ENCODE peak calls at places on chromosomes 7 and 10, in five cellular contexts. One of them, this sample, is unnamed.

GRCh38 chr7:157691521-157692155 is 354.8 kb downstream of the DNAJB6 start:
- DNase-seq in right atrium auricular region: no peak
- DNase-seq in CD8-positive, alpha-beta T cell: no peak
- DNase-seq in ACHN: no peak
- DNase-seq in GOT3: no peak
- DNase-seq in this sample: no peak

GRCh38 chr10:110176626-110177025 is 30.8 kb upstream of the MXI1 start:
- DNase-seq in right atrium auricular region: no peak
- DNase-seq in ACHN: peak
- DNase-seq in CD8-positive, alpha-beta T cell: no peak
- DNase-seq in GOT3: no peak
- DNase-seq in this sample: no peak

GRCh38 chr10:118568327-118568848 is 27.1 kb downstream of the PRLHR start:
- DNase-seq in right atrium auricular region: peak
- DNase-seq in GOT3: no peak
- DNase-seq in CD8-positive, alpha-beta T cell: peak
- DNase-seq in ACHN: peak
- DNase-seq in this sample: peak

GRCh38 chr7:101538596-101539459 is 90.3 kb downstream of the MYL10 start:
- DNase-seq in GOT3: no peak
- DNase-seq in ACHN: peak
- DNase-seq in CD8-positive, alpha-beta T cell: peak
- DNase-seq in right atrium auricular region: no peak
- DNase-seq in this sample: peak

GRCh38 chr7:25311346-25311745 is 83.1 kb upstream of the NPVF start:
- DNase-seq in GOT3: no peak
- DNase-seq in ACHN: no peak
- DNase-seq in CD8-positive, alpha-beta T cell: no peak
- DNase-seq in right atrium auricular region: no peak
- DNase-seq in this sample: no peak

GRCh38 chr10:77393821-77394501 is 243.6 kb downstream of the KCNMA1 start:
- DNase-seq in ACHN: no peak
- DNase-seq in right atrium auricular region: no peak
- DNase-seq in CD8-positive, alpha-beta T cell: no peak
- DNase-seq in GOT3: no peak
- DNase-seq in this sample: no peak

GRCh38 chr7:16708980-16709379 is 44.6 kb upstream of the TSPAN13 start:
- DNase-seq in right atrium auricular region: no peak
- DNase-seq in GOT3: no peak
- DNase-seq in ACHN: peak
- DNase-seq in CD8-positive, alpha-beta T cell: no peak
- DNase-seq in this sample: no peak

GRCh38 chr10:13743101-13743693 is 156.4 kb downstream of the PRPF18 start:
- DNase-seq in right atrium auricular region: no peak
- DNase-seq in CD8-positive, alpha-beta T cell: no peak
- DNase-seq in ACHN: no peak
- DNase-seq in GOT3: no peak
- DNase-seq in this sample: no peak

GRCh38 chr7:2729893-2730716 is 42.1 kb downstream of the AMZ1 start:
- DNase-seq in ACHN: no peak
- DNase-seq in CD8-positive, alpha-beta T cell: no peak
- DNase-seq in right atrium auricular region: no peak
- DNase-seq in GOT3: no peak
- DNase-seq in this sample: peak

GRCh38 chr7:142954680-142955268 is 7.4 kb downstream of the KEL start:
- DNase-seq in GOT3: no peak
- DNase-seq in ACHN: no peak
- DNase-seq in right atrium auricular region: no peak
- DNase-seq in CD8-positive, alpha-beta T cell: no peak
- DNase-seq in this sample: no peak

GRCh38 chr7:18038391-18038790 is 10.7 kb upstream of the PRPS1L1 start:
- DNase-seq in ACHN: no peak
- DNase-seq in GOT3: no peak
- DNase-seq in CD8-positive, alpha-beta T cell: no peak
- DNase-seq in right atrium auricular region: no peak
- DNase-seq in this sample: no peak

GRCh38 chr7:69246758-69247157 is 351.5 kb upstream of the AUTS2 start:
- DNase-seq in GOT3: no peak
- DNase-seq in ACHN: no peak
- DNase-seq in right atrium auricular region: peak
- DNase-seq in CD8-positive, alpha-beta T cell: no peak
- DNase-seq in this sample: peak

GRCh38 chr10:102461187-102462054 is 10.1 kb upstream of the C10orf95 start:
- DNase-seq in right atrium auricular region: peak
- DNase-seq in CD8-positive, alpha-beta T cell: peak
- DNase-seq in GOT3: peak
- DNase-seq in ACHN: peak
- DNase-seq in this sample: peak

GRCh38 chr7:75716992-75717626 is 21.6 kb downstream of the HIP1 start:
- DNase-seq in CD8-positive, alpha-beta T cell: no peak
- DNase-seq in GOT3: no peak
- DNase-seq in ACHN: peak
- DNase-seq in right atrium auricular region: no peak
- DNase-seq in this sample: no peak

GRCh38 chr10:125001313-125002043 is 59.6 kb downstream of the ZRANB1 start:
- DNase-seq in ACHN: no peak
- DNase-seq in GOT3: no peak
- DNase-seq in right atrium auricular region: peak
- DNase-seq in CD8-positive, alpha-beta T cell: no peak
- DNase-seq in this sample: peak

GRCh38 chr7:1055084-1055450 is 10.7 kb downstream of the GPR146 start:
- DNase-seq in GOT3: no peak
- DNase-seq in right atrium auricular region: peak
- DNase-seq in ACHN: no peak
- DNase-seq in CD8-positive, alpha-beta T cell: no peak
- DNase-seq in this sample: peak

GRCh38 chr10:77877461-77878344 is 48.9 kb downstream of the DLG5 start:
- DNase-seq in GOT3: no peak
- DNase-seq in ACHN: no peak
- DNase-seq in CD8-positive, alpha-beta T cell: peak
- DNase-seq in right atrium auricular region: no peak
- DNase-seq in this sample: no peak

GRCh38 chr10:91171485-91171884 is 49.0 kb upstream of the PCGF5 start:
- DNase-seq in ACHN: no peak
- DNase-seq in CD8-positive, alpha-beta T cell: no peak
- DNase-seq in right atrium auricular region: no peak
- DNase-seq in GOT3: no peak
- DNase-seq in this sample: no peak

GRCh38 chr7:24827589-24827988 is 70.3 kb upstream of the GSDME start:
- DNase-seq in GOT3: no peak
- DNase-seq in CD8-positive, alpha-beta T cell: no peak
- DNase-seq in ACHN: no peak
- DNase-seq in right atrium auricular region: no peak
- DNase-seq in this sample: no peak

GRCh38 chr10:132463333-132464255 is 66.6 kb downstream of the PWWP2B start:
- DNase-seq in CD8-positive, alpha-beta T cell: no peak
- DNase-seq in GOT3: no peak
- DNase-seq in right atrium auricular region: no peak
- DNase-seq in ACHN: peak
- DNase-seq in this sample: no peak

GRCh38 chr10:21749788-21750187 is 215.8 kb downstream of the MLLT10 start:
- DNase-seq in right atrium auricular region: no peak
- DNase-seq in GOT3: no peak
- DNase-seq in CD8-positive, alpha-beta T cell: no peak
- DNase-seq in ACHN: no peak
- DNase-seq in this sample: no peak

GRCh38 chr10:93458821-93459257 is 23.3 kb downstream of the MYOF start:
- DNase-seq in ACHN: peak
- DNase-seq in CD8-positive, alpha-beta T cell: no peak
- DNase-seq in right atrium auricular region: peak
- DNase-seq in GOT3: peak
- DNase-seq in this sample: no peak

GRCh38 chr7:2010551-2011265 is 222.0 kb downstream of the MAD1L1 start:
- DNase-seq in GOT3: no peak
- DNase-seq in right atrium auricular region: no peak
- DNase-seq in CD8-positive, alpha-beta T cell: no peak
- DNase-seq in ACHN: no peak
- DNase-seq in this sample: no peak

GRCh38 chr10:59960751-59961150 is 54.4 kb upstream of the CCDC6 start:
- DNase-seq in right atrium auricular region: no peak
- DNase-seq in GOT3: no peak
- DNase-seq in CD8-positive, alpha-beta T cell: no peak
- DNase-seq in ACHN: no peak
- DNase-seq in this sample: no peak

GRCh38 chr10:87696922-87697714 is 37.4 kb downstream of the PAPSS2 start:
- DNase-seq in right atrium auricular region: no peak
- DNase-seq in GOT3: no peak
- DNase-seq in ACHN: no peak
- DNase-seq in CD8-positive, alpha-beta T cell: no peak
- DNase-seq in this sample: no peak

GRCh38 chr10:61943699-61944444 is 42.4 kb downstream of the ARID5B start:
- DNase-seq in right atrium auricular region: no peak
- DNase-seq in GOT3: no peak
- DNase-seq in ACHN: peak
- DNase-seq in CD8-positive, alpha-beta T cell: no peak
- DNase-seq in this sample: no peak

GRCh38 chr10:124705021-124705740 is 39.0 kb downstream of the FAM53B start:
- DNase-seq in GOT3: no peak
- DNase-seq in ACHN: no peak
- DNase-seq in CD8-positive, alpha-beta T cell: no peak
- DNase-seq in right atrium auricular region: no peak
- DNase-seq in this sample: no peak

GRCh38 chr7:138625849-138626230 is 75.3 kb downstream of the SVOPL start:
- DNase-seq in CD8-positive, alpha-beta T cell: no peak
- DNase-seq in right atrium auricular region: no peak
- DNase-seq in GOT3: no peak
- DNase-seq in ACHN: no peak
- DNase-seq in this sample: no peak

GRCh38 chr10:87000491-87000890 is 19.6 kb upstream of the FAM25A start:
- DNase-seq in ACHN: no peak
- DNase-seq in GOT3: no peak
- DNase-seq in CD8-positive, alpha-beta T cell: no peak
- DNase-seq in right atrium auricular region: no peak
- DNase-seq in this sample: no peak

GRCh38 chr7:33024189-33024757 is 38.3 kb downstream of the NT5C3A start:
- DNase-seq in GOT3: no peak
- DNase-seq in CD8-positive, alpha-beta T cell: no peak
- DNase-seq in right atrium auricular region: no peak
- DNase-seq in ACHN: no peak
- DNase-seq in this sample: no peak

GRCh38 chr10:93916257-93917063 is 22.7 kb downstream of the SLC35G1 start:
- DNase-seq in GOT3: no peak
- DNase-seq in ACHN: peak
- DNase-seq in CD8-positive, alpha-beta T cell: no peak
- DNase-seq in right atrium auricular region: no peak
- DNase-seq in this sample: peak

GRCh38 chr10:71232089-71232998 is 20.0 kb downstream of the UNC5B start:
- DNase-seq in right atrium auricular region: peak
- DNase-seq in ACHN: no peak
- DNase-seq in CD8-positive, alpha-beta T cell: no peak
- DNase-seq in GOT3: no peak
- DNase-seq in this sample: peak

GRCh38 chr7:4851459-4852422 is 10.1 kb downstream of the PAPOLB start:
- DNase-seq in right atrium auricular region: no peak
- DNase-seq in CD8-positive, alpha-beta T cell: no peak
- DNase-seq in GOT3: no peak
- DNase-seq in ACHN: peak
- DNase-seq in this sample: no peak

GRCh38 chr10:110138197-110138812 is 69.1 kb upstream of the MXI1 start:
- DNase-seq in right atrium auricular region: no peak
- DNase-seq in CD8-positive, alpha-beta T cell: no peak
- DNase-seq in ACHN: peak
- DNase-seq in GOT3: no peak
- DNase-seq in this sample: peak